ENCODE peak calls at places on chromosomes 11 and 22, in seven cellular contexts. S is heart right ventricle, Z is left ventricle myocardium inferior, U is upper lobe of right lung, I is kidney, G is K562, C is body of pancreas. R is an unnamed sample. For H3K9me3, the result is how much of the 10 kb centered on the place peaks cover.

GRCh38 chr11:63939351-63939920 is 634 bp downstream of the NAA40 start:
- DNase-seq in U (no peak), I (no peak), G (peak), S (no peak), Z (no peak), C (peak), R (no peak)

GRCh38 chr22:34111210-34111824 is 191.0 kb upstream of the LARGE1 start:
- DNase-seq in Z (no peak), C (peak), U (no peak), G (peak), I (no peak), S (peak), R (no peak)

GRCh38 chr11:61700221-61700620 is 20.0 kb downstream of the DAGLA start:
- DNase-seq in I (peak), U (peak), C (peak), S (no peak), Z (no peak), G (peak), R (no peak)

GRCh38 chr11:85826096-85826855 is 15.3 kb upstream of the SYTL2 start:
- DNase-seq in G (peak), C (no peak), I (peak), S (peak), U (no peak), Z (peak), R (no peak)

GRCh38 chr11:125402436-125402835 is 93.6 kb downstream of the FEZ1 start:
- DNase-seq in C (no peak), I (peak), U (no peak), S (no peak), Z (no peak), G (peak), R (no peak)

GRCh38 chr11:122229611-122230386 is 113.8 kb upstream of the BLID start:
- DNase-seq in S (peak), I (no peak), C (no peak), U (no peak), G (no peak), Z (no peak), R (no peak)

GRCh38 chr11:96088914-96089313 is 165.0 kb upstream of the MTMR2 start:
- DNase-seq in G (no peak), S (no peak), Z (no peak), I (no peak), U (no peak), C (no peak), R (no peak)

GRCh38 chr11:83257638-83258229 is 28.4 kb downstream of the CCDC90B start:
- DNase-seq in C (no peak), U (no peak), S (no peak), G (no peak), Z (no peak), I (no peak), R (no peak)

GRCh38 chr11:84671325-84672019 is 955.7 kb downstream of the DLG2 start:
- DNase-seq in I (no peak), U (no peak), G (no peak), C (no peak), Z (no peak), S (no peak), R (no peak)

GRCh38 chr11:25068451-25068850 is 571.6 kb downstream of the LUZP2 start:
- DNase-seq in C (no peak), G (no peak), U (no peak), S (no peak), I (no peak), Z (no peak), R (no peak)

GRCh38 chr11:23455291-23455864 is 595.1 kb upstream of the CCDC179 start:
- DNase-seq in I (no peak), U (no peak), C (no peak), Z (no peak), G (no peak), S (no peak), R (no peak)

GRCh38 chr11:66728760-66729385 is at the start of gene SPTBN2:
- DNase-seq in S (no peak), I (no peak), U (no peak), G (peak), Z (no peak), C (no peak), R (no peak)

GRCh38 chr11:128330203-128330602 is 257.2 kb downstream of the ETS1 start:
- DNase-seq in I (no peak), Z (no peak), G (no peak), U (no peak), C (no peak), S (no peak), R (no peak)

GRCh38 chr11:119891392-119891791 is 162.4 kb upstream of the NECTIN1 start:
- DNase-seq in G (no peak), C (no peak), I (no peak), Z (peak), S (peak), U (no peak), R (no peak)

GRCh38 chr22:29475550-29475949 is 4.5 kb upstream of the NEFH start:
- DNase-seq in U (no peak), S (no peak), I (no peak), C (no peak), G (no peak), Z (no peak), R (no peak)

DNA sequence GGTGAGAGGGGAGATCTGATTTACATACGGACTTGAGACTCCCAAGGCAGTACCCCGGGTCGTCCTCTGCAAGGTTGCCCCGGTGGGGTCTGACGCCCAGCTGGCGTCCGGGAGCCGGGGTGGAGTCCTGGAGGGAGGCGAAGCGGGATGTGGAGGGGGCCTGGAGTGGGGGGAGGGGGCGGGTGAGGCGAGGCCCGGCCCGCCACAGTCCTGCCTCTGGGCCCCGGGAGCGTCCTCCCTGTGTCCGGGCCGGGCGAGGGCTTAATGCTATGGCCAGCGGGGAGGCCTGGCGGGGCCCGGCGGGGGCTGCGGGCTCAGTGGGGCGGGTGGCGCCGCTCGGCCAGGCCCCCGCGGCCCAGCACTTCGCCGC is 2.4 kb upstream of the MYBPC3 start:
- DNase-seq in C (no peak), U (no peak), I (no peak), G (no peak), Z (no peak), S (peak), R (no peak)
- H3K4me3 ChIP-seq in C (no peak), U (peak), I (peak), G (no peak), Z (peak), S (peak), R (peak)

GRCh38 chr11:123409886-123410549 is 20.1 kb upstream of the GRAMD1B start:
- DNase-seq in I (no peak), U (no peak), Z (no peak), G (no peak), C (no peak), S (no peak), R (no peak)

GRCh38 chr11:123409456-123409801 is 20.6 kb upstream of the GRAMD1B start:
- DNase-seq in G (no peak), C (no peak), S (no peak), I (no peak), U (no peak), Z (no peak), R (no peak)

GRCh38 chr11:123408619-123409455 is 21.2 kb upstream of the GRAMD1B start:
- DNase-seq in C (no peak), G (no peak), I (no peak), U (no peak), S (no peak), Z (no peak), R (no peak)

GRCh38 chr11:123407996-123408597 is 22.0 kb upstream of the GRAMD1B start:
- DNase-seq in S (no peak), U (no peak), G (no peak), Z (no peak), C (no peak), I (no peak), R (no peak)

DNA sequence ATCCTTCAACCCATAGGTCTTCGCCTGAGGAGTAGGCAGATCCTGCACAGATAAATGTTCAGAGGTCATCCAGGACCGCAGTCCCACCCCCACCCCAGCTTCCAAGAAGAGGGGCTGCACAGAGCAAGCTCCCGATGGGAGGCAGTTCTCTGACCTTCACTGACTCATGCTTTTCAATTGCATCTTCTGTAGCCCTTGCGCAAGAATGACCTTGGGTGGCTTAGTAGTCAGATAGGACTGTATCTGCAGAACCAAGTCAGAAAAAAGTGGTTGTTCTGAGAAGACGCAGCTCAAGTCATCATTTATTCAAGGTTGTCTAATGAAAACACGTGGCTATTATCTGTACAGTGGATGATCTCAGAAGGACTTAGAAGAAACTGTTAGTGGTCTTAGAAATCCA is 16.4 kb upstream of the GRAMD1B start:
- DNase-seq in C (no peak), G (no peak), I (no peak), Z (no peak), S (no peak), U (no peak), R (no peak)
- TF ChIP-seq CTCF in C (no peak), G (no peak), I (no peak), Z (no peak), S (no peak), U (no peak), R (no peak)

GRCh38 chr11:27329867-27330632 is 33.0 kb downstream of the CCDC34 start:
- DNase-seq in I (no peak), S (no peak), C (no peak), U (no peak), G (no peak), Z (no peak), R (no peak)
- H3K9me3 ChIP-seq in I (under half), S (under half), C (under half), U (under half), G (under half), Z (under half), R (under half)

GRCh38 chr11:127003260-127003981 is 2.9 kb upstream of the KIRREL3 start:
- DNase-seq in S (no peak), Z (no peak), I (peak), U (no peak), C (no peak), G (peak), R (peak)

GRCh38 chr11:127000991-127001390 is 421 bp upstream of the KIRREL3 start:
- DNase-seq in G (no peak), I (no peak), C (no peak), Z (no peak), S (no peak), U (no peak), R (no peak)

GRCh38 chr11:126999366-126999765 is 1.2 kb downstream of the KIRREL3 start:
- DNase-seq in G (no peak), C (no peak), I (no peak), S (no peak), U (no peak), Z (no peak), R (no peak)

GRCh38 chr11:127000291-127000968 is at the start of gene KIRREL3:
- DNase-seq in I (peak), G (no peak), C (no peak), Z (no peak), S (no peak), U (no peak), R (no peak)

DNA sequence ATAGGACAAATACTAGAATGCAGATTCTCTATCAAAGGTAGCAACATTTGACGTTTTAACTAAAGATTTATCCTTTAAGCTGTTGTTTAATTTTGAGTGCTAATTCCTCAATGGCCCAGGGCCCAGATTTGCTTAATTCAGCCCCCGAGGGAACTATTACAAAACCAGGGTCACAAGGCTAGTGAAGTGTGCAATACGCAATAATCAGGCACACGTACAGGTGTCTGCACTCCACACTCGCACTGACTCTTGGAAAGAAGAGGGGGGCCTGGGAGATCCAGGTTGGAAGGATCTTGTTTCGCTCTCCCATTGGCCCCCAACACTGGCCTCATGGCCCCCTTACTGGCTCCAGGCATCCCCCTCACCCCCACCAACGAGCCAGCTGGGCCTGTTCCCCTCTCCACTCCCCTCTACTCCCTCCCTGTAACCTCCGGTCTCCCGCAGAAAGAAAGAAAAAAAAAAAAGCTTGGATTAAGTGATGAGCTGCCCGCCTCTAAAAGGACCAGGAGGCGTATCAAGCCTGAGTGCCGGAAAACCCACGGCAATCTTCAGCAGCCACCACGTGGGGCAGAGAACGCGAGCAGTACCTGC is 2.2 kb upstream of the KIRREL3 start:
- DNase-seq in S (no peak), C (no peak), U (no peak), G (no peak), I (no peak), Z (no peak), R (no peak)
- H3K4me3 ChIP-seq in S (no peak), C (no peak), U (no peak), G (no peak), I (no peak), Z (peak), R (no peak)

GRCh38 chr11:72812604-72812967 is 1.6 kb upstream of the ATG16L2 start:
- DNase-seq in S (no peak), G (no peak), U (no peak), Z (no peak), I (no peak), C (no peak), R (no peak)

GRCh38 chr11:72813740-72814138 is 472 bp upstream of the ATG16L2 start:
- DNase-seq in S (peak), G (peak), U (peak), C (peak), Z (peak), I (no peak), R (peak)

GRCh38 chr11:72814831-72815618 is 814 bp downstream of the ATG16L2 start:
- DNase-seq in Z (no peak), C (peak), U (peak), I (no peak), G (peak), S (peak), R (no peak)

GRCh38 chr11:72812968-72813739 is 1.1 kb upstream of the ATG16L2 start:
- DNase-seq in G (peak), C (peak), I (peak), U (peak), Z (peak), S (no peak), R (peak)

GRCh38 chr11:72814139-72814830 is at the start of gene ATG16L2:
- DNase-seq in S (peak), C (peak), I (peak), G (peak), U (peak), Z (peak), R (peak)
- TF ChIP-seq CTCF in S (peak), C (peak), I (peak), G (no peak), U (peak), Z (peak), R (peak)

DNA sequence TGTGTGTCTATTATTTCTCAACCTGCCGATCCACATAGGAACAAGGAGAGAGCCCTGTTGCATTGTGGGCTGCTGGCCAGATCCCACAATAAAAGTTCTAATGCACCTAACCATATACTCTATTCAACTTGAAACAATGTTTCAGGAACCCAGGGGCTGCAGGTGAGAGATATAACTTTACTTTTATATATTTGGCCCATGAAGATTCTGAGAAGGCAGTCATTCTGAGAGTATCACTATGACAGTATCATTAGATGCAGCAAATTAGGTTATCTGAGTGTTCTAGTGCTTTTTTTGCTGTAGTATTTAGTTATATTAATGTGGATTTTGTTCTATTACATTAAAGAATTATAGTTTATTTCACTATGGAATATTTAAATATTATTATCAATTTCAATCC is 655.1 kb upstream of the ARHGAP42 start:
- DNase-seq in S (no peak), U (no peak), C (no peak), I (no peak), G (no peak), Z (no peak), R (no peak)
- H3K9me3 ChIP-seq in S (under half), U (under half), C (under half), I (under half), G (under half), Z (under half), R (under half)

GRCh38 chr11:30775123-30775522 is 189.0 kb upstream of the MPPED2 start:
- DNase-seq in U (no peak), I (no peak), G (no peak), S (no peak), Z (no peak), C (no peak), R (no peak)
- H3K4me3 ChIP-seq in U (no peak), I (no peak), G (no peak), S (no peak), Z (no peak), C (no peak), R (no peak)

DNA sequence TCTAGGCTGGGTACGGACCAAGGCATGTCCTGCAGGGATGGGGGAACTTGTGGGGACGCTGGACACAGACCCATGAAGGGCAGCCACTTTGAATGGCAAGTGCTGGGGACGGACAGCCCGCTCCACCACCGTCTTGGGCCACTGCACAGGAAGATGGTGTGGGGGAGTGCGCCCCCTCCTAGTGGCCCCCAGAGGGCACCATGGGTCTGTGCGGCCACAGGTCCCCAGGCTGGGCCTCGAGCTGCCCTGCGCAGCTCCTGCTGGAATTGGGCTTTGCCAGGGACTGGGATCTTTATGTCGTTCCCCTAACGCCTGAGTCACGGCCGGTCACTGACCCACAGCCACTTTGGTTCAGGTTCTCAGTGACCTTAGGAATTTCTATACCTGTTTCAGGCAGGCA is 44.4 kb downstream of the NAT10 start:
- DNase-seq in G (peak), S (no peak), Z (no peak), I (peak), U (no peak), C (no peak), R (no peak)
- TF ChIP-seq CTCF in G (peak), S (peak), Z (peak), I (no peak), U (no peak), C (peak), R (no peak)